ENCODE peak calls at places on chromosomes 12 and 14, in nine cellular contexts. U is amniotic stem cell; L is activated T-helper 1 cell treated with Interleukin-2 at 50 U/mL for 16 hours; A is hepatocyte; E is CD4-positive, alpha-beta T cell; V is foreskin melanocyte; Z is transverse colon; I is activated CD4-positive, CD25-positive, alpha-beta regulatory T cell treated with anti-CD3 and anti-CD28 coated beads, Interleukin-2, amount 50 U/mL, for 16 hours; O is right atrium auricular region. N is an unnamed sample.

GRCh38 chr14:104509673-104510072 is 69.9 kb upstream of the C14orf180 start:
- DNase-seq in U (no peak), L (no peak), A (no peak), E (no peak), V (no peak), Z (no peak), I (no peak), O (no peak), N (no peak)

GRCh38 chr12:47843226-47843980 is 23.7 kb upstream of the HDAC7 start:
- DNase-seq in U (no peak), L (no peak), A (no peak), E (no peak), V (no peak), Z (no peak), I (no peak), O (no peak), N (no peak)

GRCh38 chr12:6301721-6302120 is 8.8 kb upstream of the PLEKHG6 start:
- DNase-seq in U (no peak), L (no peak), A (no peak), E (no peak), V (no peak), Z (no peak), I (no peak), O (no peak), N (no peak)

GRCh38 chr14:81509838-81510452 is 23.7 kb downstream of the SEL1L start:
- DNase-seq in U (no peak), L (no peak), A (no peak), E (no peak), V (no peak), Z (no peak), I (no peak), O (no peak), N (no peak)

GRCh38 chr12:67804168-67804567 is 155.6 kb downstream of the DYRK2 start:
- DNase-seq in U (no peak), L (peak; percentile 1), A (no peak), E (peak; percentile 5), V (no peak), Z (no peak), I (no peak), O (no peak), N (no peak)

GRCh38 chr12:113113397-113113796 is 22.2 kb downstream of the RASAL1 start:
- DNase-seq in U (no peak), L (no peak), A (no peak), E (no peak), V (no peak), Z (no peak), I (no peak), O (no peak), N (no peak)

GRCh38 chr12:7113389-7113871 is 4.4 kb upstream of the C1RL start:
- DNase-seq in U (no peak), L (no peak), A (peak; percentile 44), E (peak; percentile 19), V (peak; percentile 36), Z (peak; percentile 28), I (no peak), O (no peak), N (no peak)

GRCh38 chr12:11763760-11764520 is 114.5 kb downstream of the ETV6 start:
- DNase-seq in U (no peak), L (no peak), A (no peak), E (no peak), V (no peak), Z (no peak), I (no peak), O (no peak), N (peak; percentile 76)

GRCh38 chr12:11877869-11878780 is 192.6 kb upstream of the BCL2L14 start:
- DNase-seq in U (peak; percentile 64), L (no peak), A (peak; percentile 70), E (no peak), V (no peak), Z (peak; percentile 68), I (no peak), O (no peak), N (no peak)

GRCh38 chr14:72666610-72667009 is 227.3 kb downstream of the DPF3 start:
- DNase-seq in U (peak; percentile 65), L (no peak), A (no peak), E (no peak), V (peak; percentile 40), Z (no peak), I (no peak), O (no peak), N (peak; percentile 52)

GRCh38 chr12:27185234-27186045 is 58.6 kb upstream of the STK38L start:
- DNase-seq in U (no peak), L (no peak), A (no peak), E (no peak), V (no peak), Z (no peak), I (no peak), O (no peak), N (peak; percentile 33)

GRCh38 chr14:104524726-104525125 is 54.8 kb upstream of the C14orf180 start:
- DNase-seq in U (no peak), L (no peak), A (no peak), E (no peak), V (no peak), Z (no peak), I (no peak), O (no peak), N (no peak)

GRCh38 chr12:117484901-117485300 is 123.5 kb upstream of the NOS1 start:
- DNase-seq in U (no peak), L (no peak), A (no peak), E (no peak), V (no peak), Z (no peak), I (no peak), O (no peak), N (no peak)

GRCh38 chr12:129901256-129901655 is 2.6 kb downstream of the TMEM132D start:
- DNase-seq in U (peak; percentile 33), L (no peak), A (peak; percentile 25), E (no peak), V (peak; percentile 75), Z (no peak), I (no peak), O (no peak), N (peak; percentile 71)

GRCh38 chr14:63747836-63748235 is 20.0 kb upstream of the SGPP1 start:
- DNase-seq in U (no peak), L (no peak), A (no peak), E (no peak), V (no peak), Z (no peak), I (no peak), O (no peak), N (no peak)

GRCh38 chr12:78880078-78880477 is 15.5 kb downstream of the SYT1 start:
- DNase-seq in U (no peak), L (no peak), A (no peak), E (no peak), V (no peak), Z (no peak), I (no peak), O (no peak), N (no peak)

GRCh38 chr14:68822132-68822651 is 29.3 kb upstream of the ZFP36L1 start:
- DNase-seq in U (no peak), L (no peak), A (no peak), E (no peak), V (no peak), Z (no peak), I (no peak), O (no peak), N (no peak)

GRCh38 chr12:19008102-19008501 is 121.4 kb upstream of the PLEKHA5 start:
- DNase-seq in U (no peak), L (no peak), A (no peak), E (no peak), V (no peak), Z (no peak), I (no peak), O (no peak), N (no peak)

GRCh38 chr12:57176846-57177245 is 29.4 kb upstream of the LRP1-AS start:
- DNase-seq in U (no peak), L (no peak), A (no peak), E (no peak), V (no peak), Z (no peak), I (no peak), O (no peak), N (no peak)

GRCh38 chr12:57135487-57135886 is 7.2 kb downstream of the LRP1 start:
- DNase-seq in U (no peak), L (no peak), A (peak; percentile 58), E (no peak), V (peak; percentile 31), Z (peak; percentile 8), I (no peak), O (no peak), N (no peak)

GRCh38 chr12:130394906-130395305 is 57.2 kb downstream of the PIWIL1 start:
- DNase-seq in U (no peak), L (no peak), A (no peak), E (no peak), V (no peak), Z (no peak), I (no peak), O (no peak), N (no peak)

GRCh38 chr14:104773505-104774452 is 20.8 kb downstream of the SIVA1 start:
- DNase-seq in U (no peak), L (no peak), A (no peak), E (no peak), V (no peak), Z (no peak), I (no peak), O (no peak), N (no peak)

GRCh38 chr14:83133986-83134664 is 1600.5 kb upstream of the SEL1L start:
- DNase-seq in U (no peak), L (no peak), A (no peak), E (no peak), V (no peak), Z (no peak), I (no peak), O (no peak), N (peak; percentile 81)

GRCh38 chr14:52355526-52355925 is 41.4 kb downstream of the PTGER2 start:
- DNase-seq in U (no peak), L (no peak), A (no peak), E (no peak), V (no peak), Z (no peak), I (no peak), O (no peak), N (no peak)

GRCh38 chr14:37253905-37254304 is 56.2 kb downstream of the MIPOL1 start:
- DNase-seq in U (no peak), L (no peak), A (no peak), E (no peak), V (peak; percentile 48), Z (no peak), I (no peak), O (no peak), N (no peak)

GRCh38 chr12:5064913-5065490 is 21.3 kb downstream of the KCNA5 start:
- DNase-seq in U (no peak), L (no peak), A (no peak), E (no peak), V (no peak), Z (no peak), I (no peak), O (no peak), N (no peak)

GRCh38 chr14:70097576-70098256 is 91.0 kb downstream of the SLC8A3 start:
- DNase-seq in U (no peak), L (no peak), A (no peak), E (no peak), V (no peak), Z (no peak), I (no peak), O (no peak), N (no peak)

GRCh38 chr14:67166450-67166853 is 22.8 kb upstream of the GARIN2 start:
- DNase-seq in U (peak; percentile 8), L (no peak), A (peak; percentile 51), E (peak; percentile 14), V (peak; percentile 29), Z (peak; percentile 32), I (no peak), O (no peak), N (no peak)

GRCh38 chr12:128864516-128865186 is 11.4 kb downstream of the GLT1D1 start:
- DNase-seq in U (no peak), L (no peak), A (no peak), E (no peak), V (no peak), Z (no peak), I (no peak), O (no peak), N (no peak)

GRCh38 chr12:114794049-114794558 is 110.1 kb upstream of the TBX3 start:
- DNase-seq in U (no peak), L (no peak), A (no peak), E (no peak), V (no peak), Z (no peak), I (no peak), O (no peak), N (no peak)

GRCh38 chr12:113207621-113208040 is 13.6 kb upstream of the TPCN1 start:
- DNase-seq in U (no peak), L (no peak), A (no peak), E (no peak), V (no peak), Z (no peak), I (no peak), O (no peak), N (no peak)

N was measured in retinal pigment epithelial cell.